ENCODE peak calls at places on chromosomes 7 and 10, in six cellular contexts. V, R, Q, J, K and E are unnamed samples.

GRCh38 chr10:78450807-78451485 is 417.3 kb downstream of the RPS24 start:
- DNase-seq in Q (no peak), V (no peak), R (no peak), K (no peak), J (no peak), E (no peak)

GRCh38 chr7:2923291-2923781 is 79.2 kb upstream of the GNA12 start:
- DNase-seq in Q (no peak), K (no peak), R (no peak), V (no peak), J (no peak), E (no peak)

GRCh38 chr10:1362589-1363465 is 306.6 kb downstream of the WDR37 start:
- DNase-seq in R (no peak), K (no peak), V (no peak), Q (no peak), J (no peak), E (no peak)

GRCh38 chr7:3159039-3159438 is 115.4 kb upstream of the CARD11 start:
- DNase-seq in J (no peak), K (no peak), R (no peak), Q (no peak), V (no peak), E (no peak)

GRCh38 chr10:1574719-1575118 is 162.6 kb downstream of the ADARB2 start:
- DNase-seq in V (no peak), Q (no peak), J (no peak), R (no peak), K (no peak), E (no peak)

GRCh38 chr7:21192662-21193061 is 235.2 kb upstream of the SP4 start:
- DNase-seq in K (no peak), R (no peak), V (no peak), J (no peak), Q (no peak), E (no peak)

GRCh38 chr7:12403287-12404181 is at the start of gene VWDE:
- DNase-seq in K (peak; percentile 95), Q (no peak), R (peak; percentile 64), J (peak; percentile 71), V (no peak), E (peak; percentile 94)

GRCh38 chr10:72846225-72846624 is 47.3 kb upstream of the OIT3 start:
- DNase-seq in Q (no peak), V (peak; percentile 68), J (no peak), K (no peak), R (no peak), E (no peak)

GRCh38 chr7:136234040-136234439 is 256.9 kb upstream of the MTPN start:
- DNase-seq in Q (no peak), K (no peak), R (no peak), J (no peak), V (no peak), E (no peak)

GRCh38 chr10:51257511-51258248 is 183.4 kb downstream of the PRKG1 start:
- DNase-seq in J (no peak), R (no peak), V (no peak), K (no peak), Q (no peak), E (no peak)

GRCh38 chr7:4386190-4386589 is 295.9 kb upstream of the FOXK1 start:
- DNase-seq in V (no peak), J (no peak), R (no peak), Q (no peak), K (no peak), E (no peak)

GRCh38 chr10:69685802-69686585 is 55.9 kb downstream of the FAM241B start:
- DNase-seq in R (no peak), Q (no peak), J (no peak), V (peak; percentile 5), K (no peak), E (no peak)

GRCh38 chr10:111491154-111491553 is 414.3 kb downstream of the ADRA2A start:
- DNase-seq in Q (no peak), J (no peak), V (no peak), R (no peak), K (no peak), E (no peak)